ENCODE peak calls at places on chromosomes 13 and 19, in nine cellular contexts. One of them, this sample, is unnamed.

GRCh38 chr19:13906525-13906904 is 514 bp downstream of the CC2D1A start:
- DNase-seq in AG10803: peak
- DNase-seq in astrocyte of the cerebellum: no peak
- DNase-seq in MM.1S: peak
- DNase-seq in colonic mucosa: peak
- DNase-seq in astrocyte: no peak
- DNase-seq in Panc1: no peak
- DNase-seq in psoas muscle: no peak
- DNase-seq in foreskin fibroblast: peak
- DNase-seq in this sample: no peak

GRCh38 chr13:45200701-45201230 is at the start of gene KCTD4:
- DNase-seq in astrocyte: peak
- DNase-seq in MM.1S: no peak
- DNase-seq in psoas muscle: no peak
- DNase-seq in astrocyte of the cerebellum: no peak
- DNase-seq in colonic mucosa: no peak
- DNase-seq in Panc1: no peak
- DNase-seq in AG10803: peak
- DNase-seq in foreskin fibroblast: peak
- DNase-seq in this sample: peak

GRCh38 chr13:77325371-77325941 is 1.4 kb downstream of the MYCBP2 start:
- DNase-seq in colonic mucosa: no peak
- DNase-seq in AG10803: no peak
- DNase-seq in foreskin fibroblast: peak
- DNase-seq in astrocyte of the cerebellum: no peak
- DNase-seq in Panc1: no peak
- DNase-seq in astrocyte: no peak
- DNase-seq in MM.1S: peak
- DNase-seq in psoas muscle: no peak
- DNase-seq in this sample: no peak

GRCh38 chr13:70043685-70044084 is 63.9 kb upstream of the ATXN8OS start:
- DNase-seq in Panc1: no peak
- DNase-seq in MM.1S: no peak
- DNase-seq in astrocyte of the cerebellum: no peak
- DNase-seq in colonic mucosa: no peak
- DNase-seq in foreskin fibroblast: no peak
- DNase-seq in astrocyte: peak
- DNase-seq in AG10803: no peak
- DNase-seq in psoas muscle: no peak
- DNase-seq in this sample: no peak

GRCh38 chr19:1408300-1409203 is 1.2 kb downstream of the DAZAP1 start:
- DNase-seq in Panc1: no peak
- DNase-seq in psoas muscle: peak
- DNase-seq in colonic mucosa: peak
- DNase-seq in astrocyte of the cerebellum: no peak
- DNase-seq in MM.1S: peak
- DNase-seq in AG10803: peak
- DNase-seq in astrocyte: peak
- DNase-seq in foreskin fibroblast: peak
- DNase-seq in this sample: peak

GRCh38 chr19:12478234-12478941 is 6.2 kb downstream of the ZNF709 start:
- DNase-seq in psoas muscle: no peak
- DNase-seq in foreskin fibroblast: no peak
- DNase-seq in Panc1: no peak
- DNase-seq in AG10803: no peak
- DNase-seq in astrocyte: no peak
- DNase-seq in MM.1S: peak
- DNase-seq in astrocyte of the cerebellum: no peak
- DNase-seq in colonic mucosa: peak
- DNase-seq in this sample: no peak

GRCh38 chr13:33547035-33547434 is 261.5 kb upstream of the STARD13 start:
- DNase-seq in Panc1: no peak
- DNase-seq in colonic mucosa: no peak
- DNase-seq in foreskin fibroblast: no peak
- DNase-seq in AG10803: no peak
- DNase-seq in MM.1S: no peak
- DNase-seq in astrocyte: no peak
- DNase-seq in astrocyte of the cerebellum: no peak
- DNase-seq in psoas muscle: no peak
- DNase-seq in this sample: no peak

GRCh38 chr13:42865703-42866102 is 84.3 kb downstream of the FAM216B start:
- DNase-seq in colonic mucosa: no peak
- DNase-seq in foreskin fibroblast: peak
- DNase-seq in astrocyte of the cerebellum: no peak
- DNase-seq in astrocyte: no peak
- DNase-seq in MM.1S: no peak
- DNase-seq in Panc1: no peak
- DNase-seq in AG10803: no peak
- DNase-seq in psoas muscle: no peak
- DNase-seq in this sample: no peak

GRCh38 chr13:41700790-41701310 is 243.5 kb downstream of the RGCC start:
- DNase-seq in Panc1: no peak
- DNase-seq in astrocyte of the cerebellum: peak
- DNase-seq in foreskin fibroblast: peak
- DNase-seq in colonic mucosa: no peak
- DNase-seq in psoas muscle: no peak
- DNase-seq in AG10803: peak
- DNase-seq in astrocyte: peak
- DNase-seq in MM.1S: no peak
- DNase-seq in this sample: peak

GRCh38 chr13:61575941-61576340 is 160.3 kb upstream of the PCDH20 start:
- DNase-seq in AG10803: no peak
- DNase-seq in astrocyte: no peak
- DNase-seq in astrocyte of the cerebellum: no peak
- DNase-seq in colonic mucosa: no peak
- DNase-seq in psoas muscle: no peak
- DNase-seq in foreskin fibroblast: no peak
- DNase-seq in MM.1S: no peak
- DNase-seq in Panc1: no peak
- DNase-seq in this sample: no peak

GRCh38 chr13:68323106-68323505 is 1093.0 kb upstream of the PCDH9 start:
- DNase-seq in MM.1S: no peak
- DNase-seq in psoas muscle: no peak
- DNase-seq in astrocyte: no peak
- DNase-seq in AG10803: no peak
- DNase-seq in Panc1: no peak
- DNase-seq in astrocyte of the cerebellum: no peak
- DNase-seq in colonic mucosa: no peak
- DNase-seq in foreskin fibroblast: no peak
- DNase-seq in this sample: no peak

GRCh38 chr13:112966776-112967175 is 2.2 kb upstream of the MCF2L start:
- DNase-seq in astrocyte: no peak
- DNase-seq in foreskin fibroblast: no peak
- DNase-seq in psoas muscle: no peak
- DNase-seq in colonic mucosa: no peak
- DNase-seq in AG10803: no peak
- DNase-seq in astrocyte of the cerebellum: no peak
- DNase-seq in Panc1: no peak
- DNase-seq in MM.1S: no peak
- DNase-seq in this sample: no peak

GRCh38 chr19:1252221-1252817 is 3.9 kb downstream of the MIDN start:
- DNase-seq in AG10803: peak
- DNase-seq in Panc1: no peak
- DNase-seq in psoas muscle: peak
- DNase-seq in colonic mucosa: peak
- DNase-seq in astrocyte of the cerebellum: no peak
- DNase-seq in foreskin fibroblast: peak
- DNase-seq in astrocyte: peak
- DNase-seq in MM.1S: no peak
- DNase-seq in this sample: peak

GRCh38 chr13:41494202-41494601 is 36.9 kb downstream of the RGCC start:
- DNase-seq in Panc1: no peak
- DNase-seq in astrocyte: no peak
- DNase-seq in MM.1S: no peak
- DNase-seq in psoas muscle: peak
- DNase-seq in foreskin fibroblast: no peak
- DNase-seq in colonic mucosa: no peak
- DNase-seq in AG10803: no peak
- DNase-seq in astrocyte of the cerebellum: no peak
- DNase-seq in this sample: no peak

GRCh38 chr13:99610702-99611289 is 109.5 kb downstream of the TM9SF2 start:
- DNase-seq in MM.1S: no peak
- DNase-seq in AG10803: no peak
- DNase-seq in psoas muscle: no peak
- DNase-seq in foreskin fibroblast: no peak
- DNase-seq in Panc1: no peak
- DNase-seq in colonic mucosa: no peak
- DNase-seq in astrocyte of the cerebellum: no peak
- DNase-seq in astrocyte: no peak
- DNase-seq in this sample: no peak

GRCh38 chr13:99617474-99618255 is 116.4 kb downstream of the TM9SF2 start:
- DNase-seq in Panc1: peak
- DNase-seq in foreskin fibroblast: peak
- DNase-seq in astrocyte: peak
- DNase-seq in MM.1S: no peak
- DNase-seq in psoas muscle: peak
- DNase-seq in astrocyte of the cerebellum: peak
- DNase-seq in colonic mucosa: peak
- DNase-seq in AG10803: peak
- DNase-seq in this sample: peak

GRCh38 chr13:99619207-99619606 is 117.9 kb downstream of the TM9SF2 start:
- DNase-seq in colonic mucosa: no peak
- DNase-seq in MM.1S: no peak
- DNase-seq in foreskin fibroblast: no peak
- DNase-seq in Panc1: no peak
- DNase-seq in AG10803: no peak
- DNase-seq in psoas muscle: no peak
- DNase-seq in astrocyte of the cerebellum: no peak
- DNase-seq in astrocyte: no peak
- DNase-seq in this sample: no peak

GRCh38 chr13:99614465-99614885 is 113.2 kb downstream of the TM9SF2 start:
- DNase-seq in psoas muscle: no peak
- DNase-seq in MM.1S: peak
- DNase-seq in AG10803: no peak
- DNase-seq in Panc1: no peak
- DNase-seq in foreskin fibroblast: no peak
- DNase-seq in astrocyte: no peak
- DNase-seq in astrocyte of the cerebellum: no peak
- DNase-seq in colonic mucosa: no peak
- DNase-seq in this sample: peak
- TF ChIP-seq CTCF in psoas muscle: no peak
- TF ChIP-seq CTCF in MM.1S: peak
- TF ChIP-seq CTCF in AG10803: no peak
- TF ChIP-seq CTCF in Panc1: peak
- TF ChIP-seq CTCF in foreskin fibroblast: no peak
- TF ChIP-seq CTCF in astrocyte: no peak
- TF ChIP-seq CTCF in astrocyte of the cerebellum: peak
- TF ChIP-seq CTCF in colonic mucosa: no peak
- TF ChIP-seq CTCF in this sample: peak

DNA sequence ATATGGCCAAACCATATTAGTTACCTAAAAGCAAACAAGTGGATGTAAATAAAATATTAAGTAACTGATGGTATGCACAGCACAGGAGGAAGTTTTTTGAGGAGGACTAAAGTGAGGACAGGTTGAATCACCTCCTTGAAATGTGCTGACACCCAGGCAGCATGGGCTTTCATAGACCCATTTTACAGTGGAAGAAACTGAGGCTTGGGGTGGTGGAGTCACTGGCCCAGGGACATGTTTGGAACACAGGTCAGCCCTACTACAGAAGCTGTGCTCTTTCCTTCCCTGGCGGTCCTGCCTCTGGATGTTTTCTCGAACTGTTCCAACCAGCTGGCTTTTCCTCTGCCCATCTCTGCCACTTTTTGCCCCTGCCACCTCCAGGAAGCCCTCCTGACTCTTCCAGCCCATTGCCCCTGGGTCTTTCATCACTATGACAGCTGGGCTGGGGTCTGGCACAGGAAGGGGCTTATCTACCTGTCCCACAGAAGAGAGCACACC is 11.2 kb upstream of the PTPRS start:
- DNase-seq in foreskin fibroblast: no peak
- DNase-seq in astrocyte of the cerebellum: no peak
- DNase-seq in AG10803: no peak
- DNase-seq in MM.1S: no peak
- DNase-seq in Panc1: no peak
- DNase-seq in psoas muscle: no peak
- DNase-seq in colonic mucosa: no peak
- DNase-seq in astrocyte: no peak
- DNase-seq in this sample: no peak
- TF ChIP-seq CTCF in foreskin fibroblast: no peak
- TF ChIP-seq CTCF in astrocyte of the cerebellum: no peak
- TF ChIP-seq CTCF in AG10803: no peak
- TF ChIP-seq CTCF in MM.1S: no peak
- TF ChIP-seq CTCF in Panc1: no peak
- TF ChIP-seq CTCF in psoas muscle: no peak
- TF ChIP-seq CTCF in colonic mucosa: no peak
- TF ChIP-seq CTCF in astrocyte: no peak
- TF ChIP-seq CTCF in this sample: no peak

DNA sequence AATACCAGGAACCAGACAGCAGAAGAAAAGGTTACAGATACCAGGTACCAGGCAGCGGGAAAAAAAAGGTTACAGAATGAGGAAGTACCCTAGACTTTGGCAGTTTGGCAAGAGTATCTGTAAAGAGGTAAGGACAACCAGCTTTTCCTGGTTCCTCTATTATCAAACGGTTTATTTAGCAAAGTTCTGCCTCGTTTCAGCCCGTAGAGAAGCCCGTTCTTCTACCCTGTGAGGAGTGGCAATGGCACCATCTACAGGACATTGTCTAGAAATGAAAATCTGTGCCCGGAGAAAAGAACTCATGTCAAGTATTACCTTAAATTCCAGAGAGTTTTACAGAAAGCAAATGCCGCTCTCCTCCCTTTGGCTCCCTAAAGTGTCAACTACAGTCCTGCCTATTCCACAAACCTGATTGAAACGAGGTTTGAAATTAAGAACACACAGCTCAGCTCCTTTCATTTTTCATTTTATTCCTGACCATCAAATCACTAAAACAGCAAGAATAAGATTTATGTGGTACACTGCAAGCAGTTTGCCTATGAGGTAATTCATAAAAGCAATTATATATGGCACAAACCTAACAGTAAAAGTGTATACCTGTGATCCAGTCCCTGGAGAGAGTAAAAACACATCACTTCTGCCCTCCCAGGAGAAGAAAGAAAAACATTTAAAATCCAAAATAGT is 226.3 kb downstream of the SLC7A1 start:
- DNase-seq in colonic mucosa: no peak
- DNase-seq in psoas muscle: no peak
- DNase-seq in AG10803: peak
- DNase-seq in MM.1S: peak
- DNase-seq in Panc1: no peak
- DNase-seq in astrocyte: peak
- DNase-seq in astrocyte of the cerebellum: peak
- DNase-seq in foreskin fibroblast: peak
- DNase-seq in this sample: peak
- TF ChIP-seq CTCF in colonic mucosa: peak
- TF ChIP-seq CTCF in psoas muscle: peak
- TF ChIP-seq CTCF in AG10803: peak
- TF ChIP-seq CTCF in MM.1S: peak
- TF ChIP-seq CTCF in Panc1: peak
- TF ChIP-seq CTCF in astrocyte: peak
- TF ChIP-seq CTCF in astrocyte of the cerebellum: peak
- TF ChIP-seq CTCF in foreskin fibroblast: peak
- TF ChIP-seq CTCF in this sample: peak

DNA sequence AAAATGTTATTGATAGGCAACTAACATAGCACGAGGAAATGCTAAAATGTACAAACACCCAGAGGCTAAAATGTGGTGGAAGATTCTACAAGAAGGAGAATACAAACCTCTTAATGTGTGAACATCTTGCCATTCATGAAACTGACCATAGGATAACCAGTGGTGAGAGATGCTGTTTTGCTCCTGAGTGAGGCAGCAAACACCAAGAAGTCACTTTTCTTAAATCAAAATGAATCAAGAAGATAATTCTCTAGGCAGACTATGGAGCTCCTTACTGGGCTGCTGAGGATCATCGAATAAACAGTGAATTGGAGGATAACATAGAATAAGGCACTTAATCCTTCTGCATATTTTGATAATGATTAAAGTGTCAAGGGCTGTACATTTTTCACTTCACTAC is 375.4 kb upstream of the SLITRK6 start:
- DNase-seq in foreskin fibroblast: no peak
- DNase-seq in Panc1: no peak
- DNase-seq in astrocyte: no peak
- DNase-seq in astrocyte of the cerebellum: no peak
- DNase-seq in colonic mucosa: no peak
- DNase-seq in AG10803: no peak
- DNase-seq in psoas muscle: no peak
- DNase-seq in MM.1S: no peak
- DNase-seq in this sample: no peak
- TF ChIP-seq CTCF in foreskin fibroblast: no peak
- TF ChIP-seq CTCF in Panc1: peak
- TF ChIP-seq CTCF in astrocyte: no peak
- TF ChIP-seq CTCF in astrocyte of the cerebellum: peak
- TF ChIP-seq CTCF in colonic mucosa: no peak
- TF ChIP-seq CTCF in AG10803: no peak
- TF ChIP-seq CTCF in psoas muscle: no peak
- TF ChIP-seq CTCF in MM.1S: no peak
- TF ChIP-seq CTCF in this sample: no peak

This sample was measured in HFFc6.